ENCODE peak calls at places on chromosome 20, in ten cellular contexts. G is suprapubic skin, K is psoas muscle, E is BJ, P is ovary, H is fibroblast of pulmonary artery, U is lung, V is lower lobe of right lung, L is upper lobe of right lung, T is fibroblast of mammary gland. Z is an unnamed sample.

GRCh38 chr20:63706852-63707557 is 771 bp downstream of the ARFRP1 start:
- DNase-seq in U (peak), G (peak), P (no peak), K (peak), V (peak), T (peak), H (peak), L (peak), E (no peak), Z (peak)

GRCh38 chr20:41540916-41541315 is 77.3 kb downstream of the CHD6 start:
- DNase-seq in T (peak), E (peak), L (no peak), H (no peak), K (no peak), U (no peak), G (no peak), V (no peak), P (no peak), Z (no peak)

GRCh38 chr20:380763-381580 is 412 bp downstream of the TRIB3 start:
- DNase-seq in V (peak), G (no peak), E (no peak), L (peak), U (peak), P (peak), T (peak), K (peak), H (peak), Z (peak)

GRCh38 chr20:15033269-15033668 is 695.9 kb upstream of the FLRT3 start:
- DNase-seq in V (no peak), U (no peak), T (no peak), P (no peak), K (no peak), L (no peak), G (no peak), E (no peak), H (no peak), Z (no peak)

GRCh38 chr20:11847827-11848226 is 69.9 kb upstream of the BTBD3 start:
- DNase-seq in V (no peak), L (no peak), K (no peak), G (no peak), P (no peak), E (no peak), T (no peak), U (no peak), H (no peak), Z (no peak)

GRCh38 chr20:62618622-62619529 is 23.4 kb upstream of the SLCO4A1 start:
- DNase-seq in G (no peak), H (no peak), E (no peak), T (no peak), V (no peak), P (no peak), K (no peak), U (no peak), L (no peak), Z (no peak)

GRCh38 chr20:22429175-22430153 is 154.9 kb downstream of the FOXA2 start:
- DNase-seq in V (no peak), L (no peak), E (no peak), H (no peak), T (no peak), K (no peak), P (no peak), U (no peak), G (no peak), Z (no peak)

GRCh38 chr20:31678389-31679356 is 41.0 kb downstream of the COX4I2 start:
- DNase-seq in L (no peak), K (no peak), G (no peak), H (peak), P (no peak), V (no peak), E (no peak), T (no peak), U (no peak), Z (no peak)

GRCh38 chr20:278607-279571 is 11.7 kb downstream of the C20orf96 start:
- DNase-seq in V (no peak), K (peak), T (no peak), H (peak), G (peak), P (peak), L (no peak), E (no peak), U (no peak), Z (no peak)

GRCh38 chr20:37622728-37623127 is 71.1 kb upstream of the CTNNBL1 start:
- DNase-seq in P (no peak), U (no peak), K (no peak), H (no peak), L (no peak), E (no peak), V (no peak), T (no peak), G (no peak), Z (no peak)
- TF ChIP-seq CTCF in P (no peak), U (no peak), K (no peak), H (no peak), L (no peak), E (no peak), V (no peak), T (no peak), G (no peak), Z (no peak)

GRCh38 chr20:50462093-50462685 is 48.0 kb upstream of the PTPN1 start:
- DNase-seq in P (no peak), L (no peak), V (no peak), U (no peak), K (no peak), G (no peak), T (no peak), H (peak), E (no peak), Z (no peak)
- H3K4me3 ChIP-seq in P (no peak), L (no peak), V (no peak), U (no peak), K (no peak), G (no peak), T (no peak), H (no peak), E (no peak), Z (no peak)

GRCh38 chr20:40532103-40532502 is 156.9 kb downstream of the MAFB start:
- DNase-seq in U (no peak), T (peak), V (no peak), L (no peak), E (no peak), P (no peak), K (no peak), G (no peak), H (peak), Z (no peak)
- TF ChIP-seq CTCF in U (no peak), T (peak), V (peak), L (peak), E (peak), P (no peak), K (peak), G (no peak), H (peak), Z (no peak)

GRCh38 chr20:5788385-5788895 is 38.2 kb downstream of the SHLD1 start:
- DNase-seq in V (peak), L (peak), K (peak), H (peak), T (peak), U (peak), P (peak), G (peak), E (peak), Z (peak)

GRCh38 chr20:5785146-5785545 is 34.9 kb downstream of the SHLD1 start:
- DNase-seq in U (no peak), P (no peak), L (no peak), V (no peak), K (no peak), T (no peak), G (no peak), E (no peak), H (no peak), Z (peak)

GRCh38 chr20:5786930-5787826 is 37.0 kb downstream of the SHLD1 start:
- DNase-seq in V (no peak), H (peak), U (no peak), P (peak), T (peak), K (no peak), L (no peak), G (no peak), E (no peak), Z (peak)

GRCh38 chr20:5793916-5794315 is 43.7 kb downstream of the SHLD1 start:
- DNase-seq in G (no peak), T (no peak), E (no peak), U (no peak), P (no peak), L (no peak), H (no peak), K (no peak), V (no peak), Z (no peak)

GRCh38 chr20:5789827-5790226 is 39.6 kb downstream of the SHLD1 start:
- DNase-seq in T (no peak), K (no peak), G (no peak), E (no peak), L (no peak), V (peak), H (no peak), P (no peak), U (no peak), Z (peak)
- H3K4me3 ChIP-seq in T (no peak), K (no peak), G (no peak), E (no peak), L (no peak), V (no peak), H (no peak), P (no peak), U (no peak), Z (no peak)

GRCh38 chr20:25081065-25081729 is 744 bp downstream of the VSX1 start:
- DNase-seq in K (no peak), E (no peak), U (no peak), T (no peak), L (no peak), P (no peak), H (peak), V (no peak), G (no peak), Z (no peak)
- TF ChIP-seq CTCF in K (no peak), E (no peak), U (no peak), T (no peak), L (no peak), P (no peak), H (no peak), V (no peak), G (no peak), Z (no peak)

DNA sequence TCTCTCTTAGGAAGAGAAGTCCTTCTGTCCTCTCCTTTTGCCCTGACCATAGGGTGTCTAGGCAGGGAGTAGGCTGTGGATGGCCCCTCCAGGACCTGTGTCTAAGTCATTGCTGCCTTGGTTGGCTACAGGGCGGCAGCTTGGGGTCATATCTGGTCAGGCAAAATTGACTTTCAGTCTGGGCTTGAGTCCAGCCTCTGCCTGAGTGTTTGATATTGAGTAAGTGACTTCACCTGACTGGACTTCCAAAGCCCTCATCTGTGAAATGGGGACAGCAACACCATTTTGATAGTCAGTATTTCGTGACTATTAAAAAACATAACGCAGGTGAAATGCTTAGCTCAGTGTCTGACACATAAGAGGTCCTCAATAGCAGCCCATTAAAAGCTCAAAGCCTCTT is 4.6 kb downstream of the TGM3 start:
- DNase-seq in E (no peak), K (no peak), P (no peak), H (no peak), V (no peak), T (no peak), G (no peak), U (no peak), L (no peak), Z (peak)
- H3K4me3 ChIP-seq in E (no peak), K (no peak), P (no peak), H (no peak), V (no peak), T (no peak), G (no peak), U (no peak), L (no peak), Z (no peak)

GRCh38 chr20:49507741-49508434 is 25.4 kb upstream of the KCNB1 start:
- DNase-seq in P (no peak), E (no peak), K (no peak), G (no peak), T (no peak), L (no peak), H (no peak), U (no peak), V (no peak), Z (no peak)

GRCh38 chr20:49510562-49511117 is 28.2 kb upstream of the KCNB1 start:
- DNase-seq in U (peak), T (peak), H (peak), L (peak), G (peak), P (peak), V (no peak), K (peak), E (peak), Z (peak)

GRCh38 chr20:49501917-49502316 is 19.4 kb upstream of the KCNB1 start:
- DNase-seq in H (peak), G (peak), K (no peak), V (no peak), P (no peak), T (peak), L (no peak), E (no peak), U (no peak), Z (no peak)

GRCh38 chr20:49508435-49509199 is 26.1 kb upstream of the KCNB1 start:
- DNase-seq in H (peak), L (no peak), P (no peak), K (no peak), V (no peak), U (no peak), T (peak), E (no peak), G (no peak), Z (no peak)

GRCh38 chr20:49505518-49505917 is 23.1 kb upstream of the KCNB1 start:
- DNase-seq in U (no peak), G (no peak), P (peak), E (no peak), T (peak), V (no peak), K (no peak), H (peak), L (no peak), Z (no peak)
- TF ChIP-seq CTCF in U (no peak), G (no peak), P (no peak), E (no peak), T (no peak), V (no peak), K (no peak), H (no peak), L (no peak), Z (no peak)

GRCh38 chr20:10463622-10464021 is 28.5 kb downstream of the SLX4IP start:
- DNase-seq in V (no peak), P (no peak), G (no peak), H (peak), K (no peak), E (no peak), T (peak), U (no peak), L (no peak), Z (no peak)

GRCh38 chr20:10466855-10467254 is 31.8 kb downstream of the SLX4IP start:
- DNase-seq in T (no peak), P (no peak), E (no peak), V (no peak), H (no peak), K (no peak), U (no peak), L (no peak), G (no peak), Z (no peak)

GRCh38 chr20:10469599-10469998 is 34.5 kb downstream of the SLX4IP start:
- DNase-seq in G (peak), U (peak), P (no peak), H (peak), T (peak), K (peak), L (no peak), E (peak), V (no peak), Z (peak)

GRCh38 chr20:10467985-10468845 is 33.1 kb downstream of the SLX4IP start:
- DNase-seq in K (no peak), L (no peak), G (no peak), U (no peak), P (no peak), E (no peak), T (peak), V (no peak), H (no peak), Z (no peak)

GRCh38 chr20:10466325-10466724 is 31.2 kb downstream of the SLX4IP start:
- DNase-seq in V (no peak), E (no peak), H (peak), T (peak), G (no peak), K (no peak), P (no peak), U (no peak), L (no peak), Z (no peak)
- H3K4me3 ChIP-seq in V (no peak), E (no peak), H (no peak), T (no peak), G (no peak), K (no peak), P (no peak), U (no peak), L (no peak), Z (no peak)

Z was measured in lower leg skin.